ENCODE peak calls at places on chromosomes 4 and X, in eight cellular contexts. One of them, this sample, is unnamed.

GRCh38 chr4:140661550-140661949 is 92.8 kb upstream of the UCP1 start:
- DNase-seq in renal cortical epithelial cell: no peak
- DNase-seq in NCI-H82: no peak
- DNase-seq in thoracic aorta: no peak
- DNase-seq in GM04504: no peak
- DNase-seq in NCI-H1092: no peak
- DNase-seq in nephron progenitor cell: no peak
- DNase-seq in activated CD4-positive, alpha-beta T cell treated with anti-CD3 and anti-CD28 coated beads, Interleukin-2, amount 10 ng/mL, durations not matched to agents 7 days and 5 days: no peak
- DNase-seq in this sample: no peak

GRCh38 chr4:182089326-182089725 is 153.9 kb upstream of the TENM3 start:
- DNase-seq in NCI-H82: no peak
- DNase-seq in nephron progenitor cell: peak; percentile 11
- DNase-seq in NCI-H1092: no peak
- DNase-seq in renal cortical epithelial cell: no peak
- DNase-seq in thoracic aorta: no peak
- DNase-seq in activated CD4-positive, alpha-beta T cell treated with anti-CD3 and anti-CD28 coated beads, Interleukin-2, amount 10 ng/mL, durations not matched to agents 7 days and 5 days: no peak
- DNase-seq in GM04504: no peak
- DNase-seq in this sample: no peak

GRCh38 chrX:74178536-74178935 is 125.4 kb upstream of the ZCCHC13 start:
- DNase-seq in activated CD4-positive, alpha-beta T cell treated with anti-CD3 and anti-CD28 coated beads, Interleukin-2, amount 10 ng/mL, durations not matched to agents 7 days and 5 days: no peak
- DNase-seq in NCI-H82: peak; percentile 1
- DNase-seq in GM04504: no peak
- DNase-seq in thoracic aorta: no peak
- DNase-seq in nephron progenitor cell: peak; percentile 53
- DNase-seq in renal cortical epithelial cell: peak; percentile 1
- DNase-seq in NCI-H1092: no peak
- DNase-seq in this sample: no peak

GRCh38 chr4:104989363-104989762 is 157.3 kb upstream of the TET2 start:
- DNase-seq in renal cortical epithelial cell: peak; percentile 36
- DNase-seq in activated CD4-positive, alpha-beta T cell treated with anti-CD3 and anti-CD28 coated beads, Interleukin-2, amount 10 ng/mL, durations not matched to agents 7 days and 5 days: no peak
- DNase-seq in thoracic aorta: no peak
- DNase-seq in NCI-H82: no peak
- DNase-seq in GM04504: no peak
- DNase-seq in nephron progenitor cell: no peak
- DNase-seq in NCI-H1092: peak; percentile 61
- DNase-seq in this sample: no peak

GRCh38 chrX:9324676-9325075 is 140.2 kb upstream of the TBL1X start:
- DNase-seq in nephron progenitor cell: no peak
- DNase-seq in thoracic aorta: no peak
- DNase-seq in GM04504: no peak
- DNase-seq in activated CD4-positive, alpha-beta T cell treated with anti-CD3 and anti-CD28 coated beads, Interleukin-2, amount 10 ng/mL, durations not matched to agents 7 days and 5 days: no peak
- DNase-seq in NCI-H82: no peak
- DNase-seq in renal cortical epithelial cell: no peak
- DNase-seq in NCI-H1092: no peak
- DNase-seq in this sample: no peak

GRCh38 chr4:1297023-1297395 is 7.3 kb downstream of the MAEA start:
- DNase-seq in nephron progenitor cell: no peak
- DNase-seq in activated CD4-positive, alpha-beta T cell treated with anti-CD3 and anti-CD28 coated beads, Interleukin-2, amount 10 ng/mL, durations not matched to agents 7 days and 5 days: no peak
- DNase-seq in thoracic aorta: no peak
- DNase-seq in NCI-H82: no peak
- DNase-seq in GM04504: no peak
- DNase-seq in renal cortical epithelial cell: no peak
- DNase-seq in NCI-H1092: no peak
- DNase-seq in this sample: no peak

GRCh38 chr4:119286377-119287002 is 35.4 kb downstream of the FABP2 start:
- DNase-seq in NCI-H82: no peak
- DNase-seq in renal cortical epithelial cell: peak; percentile 69
- DNase-seq in NCI-H1092: no peak
- DNase-seq in nephron progenitor cell: no peak
- DNase-seq in thoracic aorta: no peak
- DNase-seq in activated CD4-positive, alpha-beta T cell treated with anti-CD3 and anti-CD28 coated beads, Interleukin-2, amount 10 ng/mL, durations not matched to agents 7 days and 5 days: peak; percentile 48
- DNase-seq in GM04504: peak; percentile 46
- DNase-seq in this sample: no peak

GRCh38 chr4:7183780-7184460 is 8.4 kb upstream of the SORCS2 start:
- DNase-seq in GM04504: no peak
- DNase-seq in nephron progenitor cell: no peak
- DNase-seq in renal cortical epithelial cell: no peak
- DNase-seq in NCI-H1092: no peak
- DNase-seq in activated CD4-positive, alpha-beta T cell treated with anti-CD3 and anti-CD28 coated beads, Interleukin-2, amount 10 ng/mL, durations not matched to agents 7 days and 5 days: no peak
- DNase-seq in thoracic aorta: no peak
- DNase-seq in NCI-H82: no peak
- DNase-seq in this sample: no peak

GRCh38 chr4:147828361-147828760 is 96.5 kb downstream of the ARHGAP10 start:
- DNase-seq in nephron progenitor cell: no peak
- DNase-seq in NCI-H1092: no peak
- DNase-seq in activated CD4-positive, alpha-beta T cell treated with anti-CD3 and anti-CD28 coated beads, Interleukin-2, amount 10 ng/mL, durations not matched to agents 7 days and 5 days: no peak
- DNase-seq in thoracic aorta: no peak
- DNase-seq in renal cortical epithelial cell: peak; percentile 54
- DNase-seq in GM04504: no peak
- DNase-seq in NCI-H82: no peak
- DNase-seq in this sample: no peak

GRCh38 chr4:121952290-121952689 is 430 bp upstream of the TRPC3 start:
- DNase-seq in NCI-H1092: no peak
- DNase-seq in activated CD4-positive, alpha-beta T cell treated with anti-CD3 and anti-CD28 coated beads, Interleukin-2, amount 10 ng/mL, durations not matched to agents 7 days and 5 days: no peak
- DNase-seq in nephron progenitor cell: no peak
- DNase-seq in thoracic aorta: no peak
- DNase-seq in renal cortical epithelial cell: no peak
- DNase-seq in NCI-H82: no peak
- DNase-seq in GM04504: no peak
- DNase-seq in this sample: no peak

GRCh38 chrX:7159132-7159861 is 11.3 kb upstream of the PUDP start:
- DNase-seq in renal cortical epithelial cell: peak; percentile 92
- DNase-seq in NCI-H82: no peak
- DNase-seq in NCI-H1092: no peak
- DNase-seq in activated CD4-positive, alpha-beta T cell treated with anti-CD3 and anti-CD28 coated beads, Interleukin-2, amount 10 ng/mL, durations not matched to agents 7 days and 5 days: no peak
- DNase-seq in nephron progenitor cell: no peak
- DNase-seq in GM04504: no peak
- DNase-seq in thoracic aorta: no peak
- DNase-seq in this sample: no peak

GRCh38 chr4:8324640-8325239 is 55.2 kb downstream of the HTRA3 start:
- DNase-seq in GM04504: no peak
- DNase-seq in nephron progenitor cell: no peak
- DNase-seq in NCI-H1092: no peak
- DNase-seq in thoracic aorta: no peak
- DNase-seq in NCI-H82: no peak
- DNase-seq in activated CD4-positive, alpha-beta T cell treated with anti-CD3 and anti-CD28 coated beads, Interleukin-2, amount 10 ng/mL, durations not matched to agents 7 days and 5 days: no peak
- DNase-seq in renal cortical epithelial cell: no peak
- DNase-seq in this sample: no peak

GRCh38 chrX:39944416-39944815 is 153.3 kb downstream of the BCOR start:
- DNase-seq in activated CD4-positive, alpha-beta T cell treated with anti-CD3 and anti-CD28 coated beads, Interleukin-2, amount 10 ng/mL, durations not matched to agents 7 days and 5 days: no peak
- DNase-seq in GM04504: no peak
- DNase-seq in NCI-H82: no peak
- DNase-seq in NCI-H1092: no peak
- DNase-seq in nephron progenitor cell: no peak
- DNase-seq in thoracic aorta: no peak
- DNase-seq in renal cortical epithelial cell: no peak
- DNase-seq in this sample: no peak

GRCh38 chr4:164239976-164240375 is 514.0 kb upstream of the SMIM31 start:
- DNase-seq in GM04504: no peak
- DNase-seq in renal cortical epithelial cell: peak; percentile 68
- DNase-seq in thoracic aorta: no peak
- DNase-seq in NCI-H82: no peak
- DNase-seq in nephron progenitor cell: no peak
- DNase-seq in activated CD4-positive, alpha-beta T cell treated with anti-CD3 and anti-CD28 coated beads, Interleukin-2, amount 10 ng/mL, durations not matched to agents 7 days and 5 days: no peak
- DNase-seq in NCI-H1092: no peak
- DNase-seq in this sample: no peak

GRCh38 chr4:42339935-42340406 is 57.3 kb upstream of the SHISA3 start:
- DNase-seq in thoracic aorta: no peak
- DNase-seq in nephron progenitor cell: no peak
- DNase-seq in renal cortical epithelial cell: no peak
- DNase-seq in activated CD4-positive, alpha-beta T cell treated with anti-CD3 and anti-CD28 coated beads, Interleukin-2, amount 10 ng/mL, durations not matched to agents 7 days and 5 days: no peak
- DNase-seq in NCI-H1092: no peak
- DNase-seq in NCI-H82: no peak
- DNase-seq in GM04504: no peak
- DNase-seq in this sample: no peak

GRCh38 chr4:7403001-7403400 is 31.7 kb downstream of the PSAPL1 start:
- DNase-seq in renal cortical epithelial cell: no peak
- DNase-seq in activated CD4-positive, alpha-beta T cell treated with anti-CD3 and anti-CD28 coated beads, Interleukin-2, amount 10 ng/mL, durations not matched to agents 7 days and 5 days: no peak
- DNase-seq in nephron progenitor cell: no peak
- DNase-seq in NCI-H1092: no peak
- DNase-seq in NCI-H82: no peak
- DNase-seq in GM04504: no peak
- DNase-seq in thoracic aorta: no peak
- DNase-seq in this sample: no peak

GRCh38 chr4:165877291-165877690 is 4.3 kb downstream of the TLL1 start:
- DNase-seq in NCI-H1092: no peak
- DNase-seq in activated CD4-positive, alpha-beta T cell treated with anti-CD3 and anti-CD28 coated beads, Interleukin-2, amount 10 ng/mL, durations not matched to agents 7 days and 5 days: no peak
- DNase-seq in renal cortical epithelial cell: no peak
- DNase-seq in thoracic aorta: no peak
- DNase-seq in NCI-H82: peak; percentile 48
- DNase-seq in nephron progenitor cell: no peak
- DNase-seq in GM04504: no peak
- DNase-seq in this sample: no peak

GRCh38 chr4:54100607-54101189 is 735 bp downstream of the GSX2 start:
- DNase-seq in NCI-H1092: no peak
- DNase-seq in NCI-H82: no peak
- DNase-seq in activated CD4-positive, alpha-beta T cell treated with anti-CD3 and anti-CD28 coated beads, Interleukin-2, amount 10 ng/mL, durations not matched to agents 7 days and 5 days: no peak
- DNase-seq in thoracic aorta: no peak
- DNase-seq in nephron progenitor cell: peak; percentile 35
- DNase-seq in renal cortical epithelial cell: no peak
- DNase-seq in GM04504: no peak
- DNase-seq in this sample: no peak

GRCh38 chr4:184416913-184417734 is 57.2 kb downstream of the IRF2 start:
- DNase-seq in GM04504: no peak
- DNase-seq in thoracic aorta: no peak
- DNase-seq in renal cortical epithelial cell: no peak
- DNase-seq in NCI-H82: no peak
- DNase-seq in nephron progenitor cell: no peak
- DNase-seq in activated CD4-positive, alpha-beta T cell treated with anti-CD3 and anti-CD28 coated beads, Interleukin-2, amount 10 ng/mL, durations not matched to agents 7 days and 5 days: peak; percentile 76
- DNase-seq in NCI-H1092: no peak
- DNase-seq in this sample: no peak

GRCh38 chr4:35925806-35926205 is 318.5 kb downstream of the ARAP2 start:
- DNase-seq in renal cortical epithelial cell: peak; percentile 31
- DNase-seq in nephron progenitor cell: no peak
- DNase-seq in thoracic aorta: no peak
- DNase-seq in activated CD4-positive, alpha-beta T cell treated with anti-CD3 and anti-CD28 coated beads, Interleukin-2, amount 10 ng/mL, durations not matched to agents 7 days and 5 days: no peak
- DNase-seq in GM04504: no peak
- DNase-seq in NCI-H1092: no peak
- DNase-seq in NCI-H82: no peak
- DNase-seq in this sample: no peak

GRCh38 chrX:150163181-150163930 is 199.8 kb upstream of the MAMLD1 start:
- DNase-seq in nephron progenitor cell: no peak
- DNase-seq in thoracic aorta: no peak
- DNase-seq in renal cortical epithelial cell: no peak
- DNase-seq in NCI-H82: no peak
- DNase-seq in activated CD4-positive, alpha-beta T cell treated with anti-CD3 and anti-CD28 coated beads, Interleukin-2, amount 10 ng/mL, durations not matched to agents 7 days and 5 days: no peak
- DNase-seq in NCI-H1092: no peak
- DNase-seq in GM04504: no peak
- DNase-seq in this sample: no peak

GRCh38 chr4:75598390-75598789 is 31.9 kb downstream of the CDKL2 start:
- DNase-seq in NCI-H1092: no peak
- DNase-seq in activated CD4-positive, alpha-beta T cell treated with anti-CD3 and anti-CD28 coated beads, Interleukin-2, amount 10 ng/mL, durations not matched to agents 7 days and 5 days: no peak
- DNase-seq in NCI-H82: no peak
- DNase-seq in renal cortical epithelial cell: peak; percentile 92
- DNase-seq in nephron progenitor cell: no peak
- DNase-seq in GM04504: peak; percentile 5
- DNase-seq in thoracic aorta: no peak
- DNase-seq in this sample: no peak

GRCh38 chrX:10387011-10387410 is 230.2 kb downstream of the CLCN4 start:
- DNase-seq in nephron progenitor cell: no peak
- DNase-seq in GM04504: no peak
- DNase-seq in activated CD4-positive, alpha-beta T cell treated with anti-CD3 and anti-CD28 coated beads, Interleukin-2, amount 10 ng/mL, durations not matched to agents 7 days and 5 days: no peak
- DNase-seq in NCI-H82: peak; percentile 6
- DNase-seq in renal cortical epithelial cell: peak; percentile 47
- DNase-seq in NCI-H1092: no peak
- DNase-seq in thoracic aorta: no peak
- DNase-seq in this sample: no peak

GRCh38 chrX:69424910-69425309 is 79.2 kb upstream of the NALF2 start:
- DNase-seq in GM04504: no peak
- DNase-seq in activated CD4-positive, alpha-beta T cell treated with anti-CD3 and anti-CD28 coated beads, Interleukin-2, amount 10 ng/mL, durations not matched to agents 7 days and 5 days: no peak
- DNase-seq in nephron progenitor cell: no peak
- DNase-seq in NCI-H1092: no peak
- DNase-seq in thoracic aorta: no peak
- DNase-seq in NCI-H82: peak; percentile 76
- DNase-seq in renal cortical epithelial cell: no peak
- DNase-seq in this sample: no peak

GRCh38 chr4:89509708-89510269 is 202.2 kb upstream of the GPRIN3 start:
- DNase-seq in activated CD4-positive, alpha-beta T cell treated with anti-CD3 and anti-CD28 coated beads, Interleukin-2, amount 10 ng/mL, durations not matched to agents 7 days and 5 days: peak; percentile 51
- DNase-seq in nephron progenitor cell: no peak
- DNase-seq in GM04504: peak; percentile 28
- DNase-seq in NCI-H1092: no peak
- DNase-seq in renal cortical epithelial cell: peak; percentile 39
- DNase-seq in thoracic aorta: no peak
- DNase-seq in NCI-H82: no peak
- DNase-seq in this sample: no peak

GRCh38 chr4:122716825-122717448 is 15.6 kb upstream of the BBS12 start:
- DNase-seq in activated CD4-positive, alpha-beta T cell treated with anti-CD3 and anti-CD28 coated beads, Interleukin-2, amount 10 ng/mL, durations not matched to agents 7 days and 5 days: peak; percentile 83
- DNase-seq in thoracic aorta: peak; percentile 15
- DNase-seq in GM04504: peak; percentile 44
- DNase-seq in nephron progenitor cell: peak; percentile 51
- DNase-seq in renal cortical epithelial cell: peak; percentile 63
- DNase-seq in NCI-H82: peak; percentile 88
- DNase-seq in NCI-H1092: peak; percentile 33
- DNase-seq in this sample: no peak

GRCh38 chrX:17740137-17741122 is 3.1 kb downstream of the SCML1 start:
- DNase-seq in activated CD4-positive, alpha-beta T cell treated with anti-CD3 and anti-CD28 coated beads, Interleukin-2, amount 10 ng/mL, durations not matched to agents 7 days and 5 days: no peak
- DNase-seq in NCI-H82: peak; percentile 56
- DNase-seq in nephron progenitor cell: no peak
- DNase-seq in NCI-H1092: no peak
- DNase-seq in GM04504: no peak
- DNase-seq in renal cortical epithelial cell: no peak
- DNase-seq in thoracic aorta: no peak
- DNase-seq in this sample: no peak

GRCh38 chr4:140004580-140005314 is 149.2 kb downstream of the MAML3 start:
- DNase-seq in NCI-H82: peak; percentile 34
- DNase-seq in nephron progenitor cell: peak; percentile 52
- DNase-seq in activated CD4-positive, alpha-beta T cell treated with anti-CD3 and anti-CD28 coated beads, Interleukin-2, amount 10 ng/mL, durations not matched to agents 7 days and 5 days: no peak
- DNase-seq in thoracic aorta: no peak
- DNase-seq in GM04504: peak; percentile 28
- DNase-seq in NCI-H1092: peak; percentile 79
- DNase-seq in renal cortical epithelial cell: peak; percentile 8
- DNase-seq in this sample: peak; percentile 51

GRCh38 chr4:87819281-87819919 is 13.4 kb upstream of the MEPE start:
- DNase-seq in GM04504: peak; percentile 52
- DNase-seq in renal cortical epithelial cell: peak; percentile 92
- DNase-seq in activated CD4-positive, alpha-beta T cell treated with anti-CD3 and anti-CD28 coated beads, Interleukin-2, amount 10 ng/mL, durations not matched to agents 7 days and 5 days: no peak
- DNase-seq in NCI-H82: no peak
- DNase-seq in NCI-H1092: no peak
- DNase-seq in thoracic aorta: no peak
- DNase-seq in nephron progenitor cell: no peak
- DNase-seq in this sample: no peak

GRCh38 chrX:108165349-108166111 is 74.0 kb downstream of the ATG4A start:
- DNase-seq in NCI-H82: peak; percentile 65
- DNase-seq in GM04504: peak; percentile 6
- DNase-seq in renal cortical epithelial cell: peak; percentile 44
- DNase-seq in thoracic aorta: no peak
- DNase-seq in nephron progenitor cell: peak; percentile 20
- DNase-seq in NCI-H1092: peak; percentile 3
- DNase-seq in activated CD4-positive, alpha-beta T cell treated with anti-CD3 and anti-CD28 coated beads, Interleukin-2, amount 10 ng/mL, durations not matched to agents 7 days and 5 days: no peak
- DNase-seq in this sample: peak; percentile 6

GRCh38 chrX:71128166-71128833 is 9.9 kb downstream of the MED12 start:
- DNase-seq in nephron progenitor cell: no peak
- DNase-seq in NCI-H82: no peak
- DNase-seq in activated CD4-positive, alpha-beta T cell treated with anti-CD3 and anti-CD28 coated beads, Interleukin-2, amount 10 ng/mL, durations not matched to agents 7 days and 5 days: no peak
- DNase-seq in GM04504: no peak
- DNase-seq in NCI-H1092: no peak
- DNase-seq in thoracic aorta: no peak
- DNase-seq in renal cortical epithelial cell: no peak
- DNase-seq in this sample: no peak